ENCODE peak calls at places on chromosomes 1 and 21, in eight cellular contexts. A is stimulated activated naive CD4-positive, alpha-beta T cell; P is stimulated activated CD4-positive, alpha-beta T cell treated with anti-CD3 and anti-CD28 coated beads, Interleukin-2, amount 100 ng/mL, for 24 hours; G is stimulated activated CD8-positive, alpha-beta memory T cell treated with anti-CD3 and anti-CD28 coated beads, Interleukin-15, amount 100 ng/mL, for 4 hours; O is NCI-H345; V is naive thymus-derived CD4-positive, alpha-beta T cell; Y is bronchial epithelial cell; W is amniotic epithelial cell. F is an unnamed sample.

GRCh38 chr1:227900571-227901051 is 47.1 kb downstream of the WNT9A start:
- DNase-seq in G (no peak), Y (no peak), V (no peak), P (no peak), A (no peak), W (no peak), O (no peak), F (no peak)

GRCh38 chr1:234554157-234554477 is 55.9 kb downstream of the IRF2BP2 start:
- DNase-seq in P (no peak), O (no peak), Y (no peak), G (no peak), A (no peak), V (no peak), W (no peak), F (no peak)

GRCh38 chr1:118185083-118185899 is at the start of gene SPAG17:
- DNase-seq in W (peak), V (no peak), Y (peak), P (no peak), A (no peak), G (no peak), O (peak), F (no peak)

GRCh38 chr1:12201343-12202189 is 28.3 kb upstream of the VPS13D start:
- DNase-seq in P (no peak), V (no peak), G (no peak), Y (no peak), W (no peak), A (no peak), O (no peak), F (no peak)

GRCh38 chr1:226698659-226699058 is 40.4 kb downstream of the ITPKB start:
- DNase-seq in Y (no peak), V (no peak), G (no peak), P (no peak), W (no peak), O (no peak), A (no peak), F (no peak)

GRCh38 chr1:50348449-50349241 is 74.6 kb downstream of the DMRTA2 start:
- DNase-seq in A (no peak), G (no peak), W (peak), Y (peak), O (peak), P (peak), V (no peak), F (peak)

GRCh38 chr1:27111771-27112573 is 43.0 kb downstream of the SLC9A1 start:
- DNase-seq in G (peak), W (peak), A (peak), Y (peak), V (peak), O (no peak), P (peak), F (peak)

GRCh38 chr1:43932786-43933385 is 715 bp upstream of the ARTN start:
- DNase-seq in G (no peak), V (no peak), O (peak), P (no peak), W (peak), A (no peak), Y (peak), F (no peak)

GRCh38 chr1:7827134-7827955 is 25.5 kb downstream of the UTS2 start:
- DNase-seq in V (peak), O (no peak), W (peak), P (peak), Y (peak), G (no peak), A (no peak), F (no peak)

GRCh38 chr1:48175116-48175515 is 47.4 kb upstream of the SLC5A9 start:
- DNase-seq in W (no peak), O (no peak), Y (no peak), V (no peak), G (no peak), P (no peak), A (no peak), F (no peak)

GRCh38 chr21:33419538-33420123 is 16.4 kb downstream of the IFNGR2 start:
- DNase-seq in A (no peak), Y (no peak), G (no peak), V (no peak), W (peak), P (no peak), O (no peak), F (no peak)

GRCh38 chr1:223827193-223827663 is 18.5 kb downstream of the TP53BP2 start:
- DNase-seq in O (no peak), G (no peak), A (no peak), P (no peak), W (peak), V (no peak), Y (peak), F (no peak)

GRCh38 chr1:235637756-235638155 is 11.8 kb downstream of the GNG4 start:
- DNase-seq in Y (no peak), O (no peak), V (no peak), W (no peak), P (no peak), G (no peak), A (no peak), F (no peak)